ENCODE peak calls at places on chromosome 7, in five cellular contexts. One of them, this sample, is unnamed.

GRCh38 chr7:17040701-17041100 is 158.9 kb upstream of the AGR3 start:
- DNase-seq in IMR-90: no peak
- DNase-seq in A549: no peak
- DNase-seq in K562: no peak
- DNase-seq in H1: no peak
- DNase-seq in this sample: no peak

GRCh38 chr7:2038876-2039728 is 193.6 kb downstream of the MAD1L1 start:
- DNase-seq in IMR-90: no peak
- DNase-seq in A549: no peak
- DNase-seq in K562: no peak
- DNase-seq in H1: no peak
- DNase-seq in this sample: no peak

GRCh38 chr7:101200862-101201599 is at the start of gene MOGAT3:
- DNase-seq in IMR-90: no peak
- DNase-seq in A549: no peak
- DNase-seq in K562: peak
- DNase-seq in H1: no peak
- DNase-seq in this sample: peak

GRCh38 chr7:131480384-131481315 is 75.8 kb downstream of the PODXL start:
- DNase-seq in IMR-90: no peak
- DNase-seq in A549: peak
- DNase-seq in K562: no peak
- DNase-seq in H1: no peak
- DNase-seq in this sample: peak

GRCh38 chr7:137771273-137771672 is 75.5 kb downstream of the DGKI start:
- DNase-seq in IMR-90: peak
- DNase-seq in A549: no peak
- DNase-seq in K562: no peak
- DNase-seq in H1: no peak
- DNase-seq in this sample: no peak

GRCh38 chr7:98621573-98622482 is 4.7 kb downstream of the NPTX2 start:
- DNase-seq in IMR-90: no peak
- DNase-seq in A549: no peak
- DNase-seq in K562: no peak
- DNase-seq in H1: no peak
- DNase-seq in this sample: no peak

GRCh38 chr7:106112972-106113421 is 885 bp upstream of the SYPL1 start:
- DNase-seq in IMR-90: no peak
- DNase-seq in A549: no peak
- DNase-seq in K562: no peak
- DNase-seq in H1: no peak
- DNase-seq in this sample: no peak

GRCh38 chr7:50396856-50397255 is 53.3 kb downstream of the FIGNL1 start:
- DNase-seq in IMR-90: no peak
- DNase-seq in A549: no peak
- DNase-seq in K562: no peak
- DNase-seq in H1: no peak
- DNase-seq in this sample: no peak

GRCh38 chr7:157413881-157414701 is 77.3 kb downstream of the DNAJB6 start:
- DNase-seq in IMR-90: no peak
- DNase-seq in A549: no peak
- DNase-seq in K562: no peak
- DNase-seq in H1: no peak
- DNase-seq in this sample: no peak

GRCh38 chr7:147640821-147641220 is 949.7 kb upstream of the C7orf33 start:
- DNase-seq in IMR-90: no peak
- DNase-seq in A549: no peak
- DNase-seq in K562: no peak
- DNase-seq in H1: no peak
- DNase-seq in this sample: no peak

GRCh38 chr7:96136600-96137239 is 185.2 kb downstream of the SLC25A13 start:
- DNase-seq in IMR-90: no peak
- DNase-seq in A549: no peak
- DNase-seq in K562: no peak
- DNase-seq in H1: no peak
- DNase-seq in this sample: no peak

GRCh38 chr7:23712368-23713284 is 2.6 kb downstream of the STK31 start:
- DNase-seq in IMR-90: peak
- DNase-seq in A549: peak
- DNase-seq in K562: peak
- DNase-seq in H1: no peak
- DNase-seq in this sample: peak

GRCh38 chr7:2863461-2864066 is 19.5 kb upstream of the GNA12 start:
- DNase-seq in IMR-90: peak
- DNase-seq in A549: peak
- DNase-seq in K562: peak
- DNase-seq in H1: no peak
- DNase-seq in this sample: peak

GRCh38 chr7:105649727-105650381 is 68.6 kb upstream of the EFCAB10 start:
- DNase-seq in IMR-90: peak
- DNase-seq in A549: no peak
- DNase-seq in K562: no peak
- DNase-seq in H1: no peak
- DNase-seq in this sample: no peak

GRCh38 chr7:66497346-66497745 is 131.3 kb upstream of the KCTD7 start:
- DNase-seq in IMR-90: no peak
- DNase-seq in A549: no peak
- DNase-seq in K562: no peak
- DNase-seq in H1: no peak
- DNase-seq in this sample: no peak

GRCh38 chr7:41255113-41255512 is 447.8 kb downstream of the INHBA start:
- DNase-seq in IMR-90: no peak
- DNase-seq in A549: no peak
- DNase-seq in K562: no peak
- DNase-seq in H1: no peak
- DNase-seq in this sample: no peak

GRCh38 chr7:132592947-132593335 is 16.7 kb upstream of the PLXNA4 start:
- DNase-seq in IMR-90: no peak
- DNase-seq in A549: no peak
- DNase-seq in K562: no peak
- DNase-seq in H1: no peak
- DNase-seq in this sample: no peak

GRCh38 chr7:149854611-149855367 is 16.6 kb downstream of the ZNF862 start:
- DNase-seq in IMR-90: peak
- DNase-seq in A549: no peak
- DNase-seq in K562: no peak
- DNase-seq in H1: peak
- DNase-seq in this sample: peak

GRCh38 chr7:25376207-25376606 is 147.9 kb upstream of the NPVF start:
- DNase-seq in IMR-90: no peak
- DNase-seq in A549: no peak
- DNase-seq in K562: no peak
- DNase-seq in H1: no peak
- DNase-seq in this sample: no peak

GRCh38 chr7:91554893-91555292 is 290.7 kb downstream of the FZD1 start:
- DNase-seq in IMR-90: no peak
- DNase-seq in A549: no peak
- DNase-seq in K562: peak
- DNase-seq in H1: no peak
- DNase-seq in this sample: no peak

GRCh38 chr7:103691291-103691690 is 245.3 kb upstream of the SLC26A5 start:
- DNase-seq in IMR-90: no peak
- DNase-seq in A549: no peak
- DNase-seq in K562: no peak
- DNase-seq in H1: no peak
- DNase-seq in this sample: no peak

GRCh38 chr7:122453432-122453831 is 148.9 kb upstream of the FEZF1 start:
- DNase-seq in IMR-90: no peak
- DNase-seq in A549: no peak
- DNase-seq in K562: no peak
- DNase-seq in H1: no peak
- DNase-seq in this sample: no peak

GRCh38 chr7:139992353-139993054 is 70.2 kb downstream of the PARP12 start:
- DNase-seq in IMR-90: no peak
- DNase-seq in A549: no peak
- DNase-seq in K562: no peak
- DNase-seq in H1: no peak
- DNase-seq in this sample: no peak

GRCh38 chr7:15747187-15748111 is 61.0 kb upstream of the MEOX2 start:
- DNase-seq in IMR-90: no peak
- DNase-seq in A549: no peak
- DNase-seq in K562: no peak
- DNase-seq in H1: no peak
- DNase-seq in this sample: no peak

GRCh38 chr7:102439963-102440795 is 6.8 kb downstream of the ORAI2 start:
- DNase-seq in IMR-90: peak
- DNase-seq in A549: peak
- DNase-seq in K562: peak
- DNase-seq in H1: no peak
- DNase-seq in this sample: peak

GRCh38 chr7:155594961-155595366 is 48.6 kb upstream of the CNPY1 start:
- DNase-seq in IMR-90: no peak
- DNase-seq in A549: no peak
- DNase-seq in K562: peak
- DNase-seq in H1: no peak
- DNase-seq in this sample: peak

GRCh38 chr7:1586827-1587705 is 17.2 kb upstream of the PSMG3 start:
- DNase-seq in IMR-90: no peak
- DNase-seq in A549: no peak
- DNase-seq in K562: no peak
- DNase-seq in H1: no peak
- DNase-seq in this sample: no peak

GRCh38 chr7:105654994-105655900 is 74.0 kb upstream of the EFCAB10 start:
- DNase-seq in IMR-90: peak
- DNase-seq in A549: no peak
- DNase-seq in K562: no peak
- DNase-seq in H1: peak
- DNase-seq in this sample: no peak

GRCh38 chr7:90266808-90267207 is 21.8 kb downstream of the CFAP69 start:
- DNase-seq in IMR-90: peak
- DNase-seq in A549: no peak
- DNase-seq in K562: no peak
- DNase-seq in H1: no peak
- DNase-seq in this sample: no peak

GRCh38 chr7:127901895-127902703 is 129.1 kb downstream of the LRRC4 start:
- DNase-seq in IMR-90: no peak
- DNase-seq in A549: no peak
- DNase-seq in K562: no peak
- DNase-seq in H1: no peak
- DNase-seq in this sample: no peak

GRCh38 chr7:127907110-127907509 is 124.1 kb downstream of the LRRC4 start:
- DNase-seq in IMR-90: no peak
- DNase-seq in A549: no peak
- DNase-seq in K562: no peak
- DNase-seq in H1: no peak
- DNase-seq in this sample: no peak

GRCh38 chr7:127905491-127906330 is 125.5 kb downstream of the LRRC4 start:
- DNase-seq in IMR-90: peak
- DNase-seq in A549: no peak
- DNase-seq in K562: no peak
- DNase-seq in H1: no peak
- DNase-seq in this sample: peak

GRCh38 chr7:127904706-127905056 is 126.6 kb downstream of the LRRC4 start:
- DNase-seq in IMR-90: peak
- DNase-seq in A549: no peak
- DNase-seq in K562: no peak
- DNase-seq in H1: no peak
- DNase-seq in this sample: no peak

GRCh38 chr7:127903913-127904705 is 127.1 kb downstream of the LRRC4 start:
- DNase-seq in IMR-90: no peak
- DNase-seq in A549: no peak
- DNase-seq in K562: no peak
- DNase-seq in H1: no peak
- DNase-seq in this sample: no peak
- TF ChIP-seq MAFK in IMR-90: no peak
- TF ChIP-seq MAFK in A549: no peak
- TF ChIP-seq MAFK in K562: no peak
- TF ChIP-seq MAFK in H1: no peak
- TF ChIP-seq MAFK in this sample: no peak

GRCh38 chr7:11485626-11486025 is 346.4 kb downstream of the THSD7A start:
- DNase-seq in IMR-90: no peak
- DNase-seq in A549: no peak
- DNase-seq in K562: no peak
- DNase-seq in H1: no peak
- DNase-seq in this sample: no peak

GRCh38 chr7:11489280-11489679 is 342.7 kb downstream of the THSD7A start:
- DNase-seq in IMR-90: no peak
- DNase-seq in A549: no peak
- DNase-seq in K562: no peak
- DNase-seq in H1: no peak
- DNase-seq in this sample: no peak

GRCh38 chr7:11491811-11492210 is 340.2 kb downstream of the THSD7A start:
- DNase-seq in IMR-90: no peak
- DNase-seq in A549: no peak
- DNase-seq in K562: no peak
- DNase-seq in H1: no peak
- DNase-seq in this sample: no peak

GRCh38 chr7:11486271-11486670 is 345.7 kb downstream of the THSD7A start:
- DNase-seq in IMR-90: no peak
- DNase-seq in A549: no peak
- DNase-seq in K562: no peak
- DNase-seq in H1: no peak
- DNase-seq in this sample: no peak
- TF ChIP-seq CEBPB in IMR-90: no peak
- TF ChIP-seq CEBPB in A549: no peak
- TF ChIP-seq CEBPB in K562: no peak
- TF ChIP-seq CEBPB in H1: no peak
- TF ChIP-seq CEBPB in this sample: no peak

DNA sequence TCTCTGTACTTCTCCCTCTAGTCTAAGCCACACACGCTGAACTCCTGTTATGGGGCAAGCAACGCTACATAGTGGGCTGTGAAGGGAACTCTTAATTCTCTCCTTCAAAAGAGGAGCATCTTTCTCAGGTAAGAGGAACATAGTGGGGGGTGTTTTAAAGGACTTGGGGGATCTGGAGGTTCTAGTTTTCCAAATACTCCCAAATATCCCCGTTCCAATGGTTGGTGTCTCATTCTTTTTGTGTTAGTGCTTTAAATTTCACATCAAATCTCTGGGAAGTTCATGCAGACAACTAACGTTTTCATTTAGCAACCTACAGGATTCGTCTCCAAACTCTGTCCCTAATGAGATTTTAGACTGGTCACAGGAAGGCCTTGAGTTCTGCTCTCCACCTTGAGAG is 12.4 kb upstream of the WDR86 start:
- DNase-seq in IMR-90: no peak
- DNase-seq in A549: no peak
- DNase-seq in K562: no peak
- DNase-seq in H1: no peak
- DNase-seq in this sample: no peak
- TF ChIP-seq MAFK in IMR-90: no peak
- TF ChIP-seq MAFK in A549: no peak
- TF ChIP-seq MAFK in K562: no peak
- TF ChIP-seq MAFK in H1: no peak
- TF ChIP-seq MAFK in this sample: no peak

DNA sequence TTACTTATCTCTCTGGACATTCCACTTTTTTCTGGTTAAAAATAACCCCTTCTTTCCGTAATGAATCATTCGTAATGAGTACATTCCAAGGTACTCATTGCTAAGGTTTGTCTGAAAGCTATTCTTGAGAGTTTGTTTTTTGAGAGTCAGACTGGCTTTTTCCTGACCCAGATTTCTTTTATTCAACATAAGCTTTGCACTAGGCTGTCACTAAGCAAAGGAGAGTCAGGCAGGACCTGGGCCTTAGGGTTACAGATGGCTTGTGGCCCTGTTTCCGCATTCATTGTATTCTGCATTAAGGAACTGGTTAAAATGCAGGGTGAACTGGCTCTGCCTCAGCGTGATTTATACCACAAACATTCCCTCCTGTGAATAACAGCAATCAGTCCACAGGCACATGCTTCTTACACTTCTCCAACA is 84.1 kb downstream of the POM121L12 start:
- DNase-seq in IMR-90: no peak
- DNase-seq in A549: no peak
- DNase-seq in K562: no peak
- DNase-seq in H1: no peak
- DNase-seq in this sample: no peak
- TF ChIP-seq CEBPB in IMR-90: no peak
- TF ChIP-seq CEBPB in A549: no peak
- TF ChIP-seq CEBPB in K562: no peak
- TF ChIP-seq CEBPB in H1: no peak
- TF ChIP-seq CEBPB in this sample: no peak

This sample was measured in HepG2.